ENCODE peak calls at places on chromosomes 2 and 18, in six cellular contexts. One of them, this sample, is unnamed.

GRCh38 chr18:67417864-67418523 is 98.5 kb downstream of the DSEL start:
- DNase-seq in ovary: no peak
- DNase-seq in PC-9: no peak
- DNase-seq in SJSA1: peak; percentile 51
- DNase-seq in pancreas: no peak
- DNase-seq in IMR-90: peak; percentile 57
- DNase-seq in this sample: peak; percentile 82

GRCh38 chr18:23353459-23353858 is 99.6 kb upstream of the RIOK3 start:
- DNase-seq in ovary: no peak
- DNase-seq in PC-9: no peak
- DNase-seq in SJSA1: no peak
- DNase-seq in pancreas: no peak
- DNase-seq in IMR-90: no peak
- DNase-seq in this sample: no peak

GRCh38 chr2:29463181-29463900 is 348.1 kb downstream of the CLIP4 start:
- DNase-seq in ovary: no peak
- DNase-seq in PC-9: no peak
- DNase-seq in SJSA1: peak; percentile 30
- DNase-seq in pancreas: no peak
- DNase-seq in IMR-90: peak; percentile 88
- DNase-seq in this sample: peak; percentile 38

GRCh38 chr18:75211721-75212625 is 1.4 kb downstream of the TSHZ1 start:
- DNase-seq in ovary: peak; percentile 72
- DNase-seq in PC-9: peak; percentile 18
- DNase-seq in SJSA1: peak; percentile 23
- DNase-seq in pancreas: peak; percentile 37
- DNase-seq in IMR-90: peak; percentile 19
- DNase-seq in this sample: peak; percentile 39

GRCh38 chr2:3656762-3657691 is 973 bp upstream of the ALLC start:
- DNase-seq in ovary: peak; percentile 70
- DNase-seq in PC-9: no peak
- DNase-seq in SJSA1: no peak
- DNase-seq in pancreas: no peak
- DNase-seq in IMR-90: peak; percentile 7
- DNase-seq in this sample: peak; percentile 59

GRCh38 chr18:54162431-54162830 is 62.0 kb downstream of the MBD2 start:
- DNase-seq in ovary: no peak
- DNase-seq in PC-9: no peak
- DNase-seq in SJSA1: peak; percentile 40
- DNase-seq in pancreas: no peak
- DNase-seq in IMR-90: peak; percentile 78
- DNase-seq in this sample: peak; percentile 38

GRCh38 chr2:119480184-119480583 is 44.1 kb downstream of the SCTR start:
- DNase-seq in ovary: no peak
- DNase-seq in PC-9: no peak
- DNase-seq in SJSA1: no peak
- DNase-seq in pancreas: no peak
- DNase-seq in IMR-90: no peak
- DNase-seq in this sample: no peak

GRCh38 chr18:32610116-32610630 is 139.5 kb upstream of the GAREM1 start:
- DNase-seq in ovary: no peak
- DNase-seq in PC-9: no peak
- DNase-seq in SJSA1: no peak
- DNase-seq in pancreas: no peak
- DNase-seq in IMR-90: no peak
- DNase-seq in this sample: no peak

GRCh38 chr2:196131384-196131861 is 40.0 kb downstream of the STK17B start:
- DNase-seq in ovary: no peak
- DNase-seq in PC-9: peak; percentile 25
- DNase-seq in SJSA1: peak; percentile 70
- DNase-seq in pancreas: no peak
- DNase-seq in IMR-90: peak; percentile 44
- DNase-seq in this sample: no peak

GRCh38 chr2:36355157-36355889 is at the start of gene CRIM1:
- DNase-seq in ovary: peak; percentile 93
- DNase-seq in PC-9: peak; percentile 82
- DNase-seq in SJSA1: peak; percentile 82
- DNase-seq in pancreas: peak; percentile 75
- DNase-seq in IMR-90: peak; percentile 91
- DNase-seq in this sample: peak; percentile 94

GRCh38 chr2:64298161-64298560 is 153.9 kb upstream of the PELI1 start:
- DNase-seq in ovary: no peak
- DNase-seq in PC-9: no peak
- DNase-seq in SJSA1: no peak
- DNase-seq in pancreas: no peak
- DNase-seq in IMR-90: no peak
- DNase-seq in this sample: no peak

GRCh38 chr2:168402531-168402930 is 53.5 kb upstream of the CERS6 start:
- DNase-seq in ovary: no peak
- DNase-seq in PC-9: no peak
- DNase-seq in SJSA1: no peak
- DNase-seq in pancreas: no peak
- DNase-seq in IMR-90: no peak
- DNase-seq in this sample: no peak

GRCh38 chr2:3547915-3548314 is 10.2 kb downstream of the RNASEH1 start:
- DNase-seq in ovary: no peak
- DNase-seq in PC-9: no peak
- DNase-seq in SJSA1: no peak
- DNase-seq in pancreas: no peak
- DNase-seq in IMR-90: no peak
- DNase-seq in this sample: no peak

GRCh38 chr2:241965931-241966412 is 96.4 kb downstream of the RTP5 start:
- DNase-seq in ovary: no peak
- DNase-seq in PC-9: peak; percentile 88
- DNase-seq in SJSA1: peak; percentile 95
- DNase-seq in pancreas: peak; percentile 38
- DNase-seq in IMR-90: peak; percentile 95
- DNase-seq in this sample: peak; percentile 99

GRCh38 chr2:85420743-85421705 is 2.5 kb downstream of the SH2D6 start:
- DNase-seq in ovary: peak; percentile 93
- DNase-seq in PC-9: peak; percentile 82
- DNase-seq in SJSA1: peak; percentile 89
- DNase-seq in pancreas: peak; percentile 96
- DNase-seq in IMR-90: peak; percentile 77
- DNase-seq in this sample: peak; percentile 78

GRCh38 chr2:10658041-10658913 is 31.5 kb downstream of the NOL10 start:
- DNase-seq in ovary: no peak
- DNase-seq in PC-9: peak; percentile 58
- DNase-seq in SJSA1: peak; percentile 72
- DNase-seq in pancreas: no peak
- DNase-seq in IMR-90: peak; percentile 82
- DNase-seq in this sample: peak; percentile 72

GRCh38 chr2:138780451-138780880 is 276 bp upstream of the NXPH2 start:
- DNase-seq in ovary: peak; percentile 50
- DNase-seq in PC-9: no peak
- DNase-seq in SJSA1: no peak
- DNase-seq in pancreas: no peak
- DNase-seq in IMR-90: no peak
- DNase-seq in this sample: no peak

GRCh38 chr18:11533942-11534496 is 75.4 kb upstream of the SLC35G4 start:
- DNase-seq in ovary: no peak
- DNase-seq in PC-9: no peak
- DNase-seq in SJSA1: no peak
- DNase-seq in pancreas: no peak
- DNase-seq in IMR-90: no peak
- DNase-seq in this sample: no peak

GRCh38 chr18:12879840-12880531 is 4.1 kb downstream of the PTPN2 start:
- DNase-seq in ovary: no peak
- DNase-seq in PC-9: no peak
- DNase-seq in SJSA1: no peak
- DNase-seq in pancreas: no peak
- DNase-seq in IMR-90: no peak
- DNase-seq in this sample: no peak

GRCh38 chr18:28963481-28963880 is 786.6 kb upstream of the CDH2 start:
- DNase-seq in ovary: no peak
- DNase-seq in PC-9: no peak
- DNase-seq in SJSA1: no peak
- DNase-seq in pancreas: no peak
- DNase-seq in IMR-90: peak; percentile 55
- DNase-seq in this sample: no peak

GRCh38 chr2:39099820-39100728 is 20.8 kb downstream of the SOS1 start:
- DNase-seq in ovary: no peak
- DNase-seq in PC-9: no peak
- DNase-seq in SJSA1: no peak
- DNase-seq in pancreas: no peak
- DNase-seq in IMR-90: peak; percentile 46
- DNase-seq in this sample: no peak

GRCh38 chr2:159285929-159286708 is at the start of gene WDSUB1:
- DNase-seq in ovary: peak; percentile 82
- DNase-seq in PC-9: peak; percentile 44
- DNase-seq in SJSA1: peak; percentile 66
- DNase-seq in pancreas: peak; percentile 79
- DNase-seq in IMR-90: peak; percentile 71
- DNase-seq in this sample: peak; percentile 86

GRCh38 chr18:63553117-63553516 is 10.9 kb downstream of the SERPINB12 start:
- DNase-seq in ovary: no peak
- DNase-seq in PC-9: peak; percentile 50
- DNase-seq in SJSA1: peak; percentile 3
- DNase-seq in pancreas: no peak
- DNase-seq in IMR-90: peak; percentile 62
- DNase-seq in this sample: peak; percentile 74

GRCh38 chr2:203662963-203663362 is 43.5 kb upstream of the CD28 start:
- DNase-seq in ovary: no peak
- DNase-seq in PC-9: no peak
- DNase-seq in SJSA1: no peak
- DNase-seq in pancreas: no peak
- DNase-seq in IMR-90: no peak
- DNase-seq in this sample: peak; percentile 35

GRCh38 chr2:152396763-152397162 is 61.8 kb downstream of the FMNL2 start:
- DNase-seq in ovary: no peak
- DNase-seq in PC-9: no peak
- DNase-seq in SJSA1: no peak
- DNase-seq in pancreas: no peak
- DNase-seq in IMR-90: peak; percentile 45
- DNase-seq in this sample: no peak
- H3K4me1 ChIP-seq in ovary: peaks cover 7% of the 10 kb centered on the region
- H3K4me1 ChIP-seq in PC-9: no peaks in the 10 kb centered on the region
- H3K4me1 ChIP-seq in SJSA1: peaks cover 18% of the 10 kb centered on the region
- H3K4me1 ChIP-seq in pancreas: no peaks in the 10 kb centered on the region
- H3K4me1 ChIP-seq in IMR-90: peaks cover 3% of the 10 kb centered on the region
- H3K4me1 ChIP-seq in this sample: peaks cover 4% of the 10 kb centered on the region

DNA sequence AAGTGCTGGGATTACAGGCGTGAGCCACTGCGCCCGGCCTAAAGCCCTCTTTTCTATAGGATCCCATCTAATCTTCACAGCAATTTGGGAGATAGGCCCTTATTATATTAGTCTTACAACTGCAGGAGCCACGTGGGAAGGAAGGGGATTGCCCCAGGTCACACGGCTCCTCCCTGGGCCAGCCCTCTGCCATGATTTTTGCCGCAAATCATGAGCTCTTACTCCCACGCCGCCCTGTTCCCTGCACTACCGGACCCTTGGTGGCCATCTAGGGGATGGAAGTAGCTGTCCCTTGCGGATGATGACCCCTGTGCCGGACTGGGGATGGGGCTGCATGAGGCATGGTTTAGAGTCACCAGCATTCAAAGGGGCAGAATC is 28.4 kb upstream of the PTMA start:
- DNase-seq in ovary: no peak
- DNase-seq in PC-9: no peak
- DNase-seq in SJSA1: no peak
- DNase-seq in pancreas: no peak
- DNase-seq in IMR-90: no peak
- DNase-seq in this sample: no peak
- H3K4me1 ChIP-seq in ovary: peaks cover 6% of the 10 kb centered on the region
- H3K4me1 ChIP-seq in PC-9: peaks cover 29% of the 10 kb centered on the region
- H3K4me1 ChIP-seq in SJSA1: peaks cover 22% of the 10 kb centered on the region
- H3K4me1 ChIP-seq in pancreas: no peaks in the 10 kb centered on the region
- H3K4me1 ChIP-seq in IMR-90: peaks cover 8% of the 10 kb centered on the region
- H3K4me1 ChIP-seq in this sample: peaks cover 23% of the 10 kb centered on the region

DNA sequence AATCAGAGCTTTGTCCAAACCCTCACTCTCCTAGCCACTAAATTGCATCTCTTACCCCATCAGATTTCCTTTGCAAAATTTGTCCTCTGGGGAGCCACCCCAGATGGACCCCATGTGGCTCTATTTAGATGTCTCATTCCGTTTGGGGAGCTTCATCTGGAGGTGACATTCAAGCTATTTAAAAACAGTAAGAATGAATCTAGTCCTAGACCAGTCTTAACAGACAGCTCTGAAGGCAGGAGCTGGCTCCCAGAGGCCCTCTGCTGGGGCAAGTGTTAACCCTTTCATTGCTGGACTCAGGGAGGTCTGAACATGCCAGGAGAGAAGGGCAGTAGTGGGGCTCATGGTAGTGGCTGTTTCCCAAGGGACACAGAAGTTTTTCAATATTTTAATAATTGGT is 59.2 kb downstream of the RPL37A start:
- DNase-seq in ovary: no peak
- DNase-seq in PC-9: no peak
- DNase-seq in SJSA1: no peak
- DNase-seq in pancreas: no peak
- DNase-seq in IMR-90: no peak
- DNase-seq in this sample: no peak
- H3K4me1 ChIP-seq in ovary: peaks cover 2% of the 10 kb centered on the region
- H3K4me1 ChIP-seq in PC-9: no peaks in the 10 kb centered on the region
- H3K4me1 ChIP-seq in SJSA1: peaks cover 12% of the 10 kb centered on the region
- H3K4me1 ChIP-seq in pancreas: peaks cover 11% of the 10 kb centered on the region
- H3K4me1 ChIP-seq in IMR-90: peaks cover 39% of the 10 kb centered on the region
- H3K4me1 ChIP-seq in this sample: peaks cover 29% of the 10 kb centered on the region

GRCh38 chr2:16653799-16654198 is 11.8 kb downstream of the CYRIA start:
- DNase-seq in ovary: no peak
- DNase-seq in PC-9: no peak
- DNase-seq in SJSA1: no peak
- DNase-seq in pancreas: no peak
- DNase-seq in IMR-90: no peak
- DNase-seq in this sample: peak; percentile 25

GRCh38 chr2:16653083-16653375 is 12.6 kb downstream of the CYRIA start:
- DNase-seq in ovary: peak; percentile 57
- DNase-seq in PC-9: no peak
- DNase-seq in SJSA1: no peak
- DNase-seq in pancreas: no peak
- DNase-seq in IMR-90: no peak
- DNase-seq in this sample: no peak

GRCh38 chr2:16656087-16656486 is 9.5 kb downstream of the CYRIA start:
- DNase-seq in ovary: no peak
- DNase-seq in PC-9: no peak
- DNase-seq in SJSA1: no peak
- DNase-seq in pancreas: no peak
- DNase-seq in IMR-90: no peak
- DNase-seq in this sample: no peak

GRCh38 chr2:16655457-16655837 is 10.2 kb downstream of the CYRIA start:
- DNase-seq in ovary: no peak
- DNase-seq in PC-9: no peak
- DNase-seq in SJSA1: no peak
- DNase-seq in pancreas: no peak
- DNase-seq in IMR-90: no peak
- DNase-seq in this sample: no peak

GRCh38 chr2:16654775-16655456 is 10.7 kb downstream of the CYRIA start:
- DNase-seq in ovary: no peak
- DNase-seq in PC-9: no peak
- DNase-seq in SJSA1: no peak
- DNase-seq in pancreas: no peak
- DNase-seq in IMR-90: no peak
- DNase-seq in this sample: no peak
- H3K4me1 ChIP-seq in ovary: peaks cover 12% of the 10 kb centered on the region
- H3K4me1 ChIP-seq in PC-9: no peaks in the 10 kb centered on the region
- H3K4me1 ChIP-seq in SJSA1: peaks cover 30% of the 10 kb centered on the region
- H3K4me1 ChIP-seq in pancreas: peaks cover 9% of the 10 kb centered on the region
- H3K4me1 ChIP-seq in IMR-90: peaks cover 27% of the 10 kb centered on the region
- H3K4me1 ChIP-seq in this sample: peaks cover 31% of the 10 kb centered on the region

This sample was measured in mesenchymal stem cell.